ENCODE peak calls at places on chromosomes 7 and 10, in six cellular contexts. T, I, R, E, Y and B are unnamed samples. For H3K4me1, the result is how much of the 10 kb centered on the place peaks cover.

GRCh38 chr7:35512716-35513115 is 182.2 kb downstream of the HERPUD2 start:
- DNase-seq in T (no peak), I (no peak), R (no peak), E (no peak), Y (no peak), B (no peak)

GRCh38 chr10:11754180-11754579 is 12.0 kb downstream of the ECHDC3 start:
- DNase-seq in T (no peak), I (no peak), R (no peak), E (no peak), Y (no peak), B (no peak)

GRCh38 chr7:5406957-5407930 is 16.4 kb downstream of the TNRC18 start:
- DNase-seq in T (no peak), I (no peak), R (no peak), E (no peak), Y (peak), B (no peak)

GRCh38 chr10:104045151-104046089 is 40.3 kb downstream of the COL17A1 start:
- DNase-seq in T (peak), I (peak), R (no peak), E (peak), Y (peak), B (peak)

GRCh38 chr7:2355079-2356008 is 717 bp downstream of the EIF3B start:
- DNase-seq in T (no peak), I (peak), R (no peak), E (no peak), Y (no peak), B (no peak)

GRCh38 chr10:113736576-113736975 is 14.9 kb upstream of the PLEKHS1 start:
- DNase-seq in T (no peak), I (no peak), R (no peak), E (no peak), Y (no peak), B (no peak)

GRCh38 chr10:94006591-94007550 is 13.1 kb downstream of the PLCE1 start:
- DNase-seq in T (peak), I (peak), R (no peak), E (no peak), Y (no peak), B (no peak)

GRCh38 chr10:76977046-76977445 is 660.6 kb downstream of the KCNMA1 start:
- DNase-seq in T (no peak), I (no peak), R (no peak), E (no peak), Y (no peak), B (no peak)

GRCh38 chr10:114271779-114272167 is 32.7 kb downstream of the VWA2 start:
- DNase-seq in T (peak), I (no peak), R (no peak), E (no peak), Y (no peak), B (no peak)

GRCh38 chr7:103373866-103374643 is 26.6 kb downstream of the PSMC2 start:
- DNase-seq in T (no peak), I (no peak), R (no peak), E (no peak), Y (no peak), B (no peak)

GRCh38 chr7:107874605-107875446 is 16.2 kb upstream of the DLD start:
- DNase-seq in T (peak), I (peak), R (no peak), E (peak), Y (no peak), B (peak)

GRCh38 chr10:70568113-70568512 is 34.4 kb downstream of the PRF1 start:
- DNase-seq in T (no peak), I (no peak), R (no peak), E (no peak), Y (no peak), B (no peak)

GRCh38 chr7:100728196-100728595 is 5.2 kb upstream of the ZAN start:
- DNase-seq in T (no peak), I (no peak), R (no peak), E (no peak), Y (no peak), B (no peak)

GRCh38 chr7:12518920-12519681 is 51.4 kb upstream of the SCIN start:
- DNase-seq in T (no peak), I (peak), R (no peak), E (peak), Y (no peak), B (peak)

GRCh38 chr10:82867056-82867455 is 992.1 kb downstream of the NRG3 start:
- DNase-seq in T (no peak), I (no peak), R (peak), E (no peak), Y (no peak), B (no peak)

GRCh38 chr10:13206091-13206490 is 28.1 kb downstream of the UCMA start:
- DNase-seq in T (no peak), I (no peak), R (no peak), E (no peak), Y (no peak), B (no peak)

GRCh38 chr7:121397346-121397745 is 1.2 kb upstream of the FAM3C start:
- DNase-seq in T (no peak), I (no peak), R (no peak), E (no peak), Y (no peak), B (no peak)

GRCh38 chr7:22935269-22935668 is 78.7 kb downstream of the HYCC1 start:
- DNase-seq in T (peak), I (no peak), R (no peak), E (no peak), Y (no peak), B (no peak)

GRCh38 chr7:151876112-151876898 is 610 bp downstream of the PRKAG2 start:
- DNase-seq in T (no peak), I (no peak), R (no peak), E (no peak), Y (no peak), B (peak)

GRCh38 chr7:154902600-154903082 is 100.3 kb downstream of the PAXIP1 start:
- DNase-seq in T (no peak), I (no peak), R (no peak), E (no peak), Y (no peak), B (no peak)

GRCh38 chr10:72421895-72422540 is 67.3 kb upstream of the DNAJB12 start:
- DNase-seq in T (no peak), I (no peak), R (no peak), E (no peak), Y (no peak), B (no peak)

GRCh38 chr10:63765126-63765525 is 243.9 kb downstream of the REEP3 start:
- DNase-seq in T (peak), I (no peak), R (no peak), E (no peak), Y (no peak), B (no peak)

GRCh38 chr7:112362796-112363195 is 87.5 kb upstream of the IFRD1 start:
- DNase-seq in T (no peak), I (no peak), R (no peak), E (no peak), Y (no peak), B (no peak)

GRCh38 chr7:108424013-108424412 is 32.2 kb downstream of the NRCAM start:
- DNase-seq in T (no peak), I (no peak), R (no peak), E (no peak), Y (no peak), B (no peak)

GRCh38 chr7:67937717-67938191 is 941.1 kb downstream of the TYW1 start:
- DNase-seq in T (peak), I (no peak), R (no peak), E (no peak), Y (no peak), B (no peak)

DNA sequence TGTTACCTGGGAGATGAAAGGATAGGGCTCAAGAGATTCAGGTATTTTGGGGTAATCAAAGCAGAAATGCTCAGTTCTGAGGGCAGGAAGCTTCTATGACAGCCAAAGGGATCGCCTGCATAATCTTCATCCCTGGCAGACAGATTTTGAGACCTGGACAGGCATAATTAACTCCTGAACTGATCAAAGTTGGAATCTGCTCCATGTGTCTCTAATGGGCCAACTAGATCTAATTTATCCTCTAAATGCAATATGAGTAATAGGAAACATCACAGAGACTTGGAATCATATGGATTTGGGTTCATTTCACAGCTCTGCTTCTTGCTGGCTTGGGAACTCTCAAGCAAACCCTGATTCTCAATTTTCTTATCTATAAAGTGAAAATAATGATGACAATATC is 41.2 kb upstream of the EPHB6 start:
- DNase-seq in T (no peak), I (no peak), R (no peak), E (no peak), Y (no peak), B (peak)
- TF ChIP-seq USF2 in T (no peak), I (no peak), R (no peak), E (no peak), Y (no peak), B (no peak)

GRCh38 chr7:1229956-1230355 is 2.7 kb upstream of the UNCX start:
- DNase-seq in T (no peak), I (no peak), R (no peak), E (no peak), Y (no peak), B (no peak)
- H3K4me1 ChIP-seq in T (under half), I (under half), R (under half), E (under half), Y (under half), B (under half)

GRCh38 chr10:49165940-49166803 is 22.0 kb downstream of the TMEM273 start:
- DNase-seq in T (no peak), I (peak), R (no peak), E (no peak), Y (no peak), B (no peak)
- H2AFZ ChIP-seq in T (no peak), I (peak), R (no peak), E (no peak), Y (no peak), B (no peak)

GRCh38 chr10:8050561-8051108 is 3.9 kb upstream of the GATA3 start:
- DNase-seq in T (peak), I (no peak), R (no peak), E (peak), Y (no peak), B (no peak)
- TF ChIP-seq USF2 in T (no peak), I (no peak), R (no peak), E (no peak), Y (no peak), B (no peak)